ENCODE peak calls at places on chromosome 18, in eight cellular contexts. P is effector CD4-positive, alpha-beta T cell; K is fibroblast of lung; Z is AG09319; Y is cardiac septum; E is body of pancreas; Q is HT-29; D is nephron progenitor cell. W is an unnamed sample.

GRCh38 chr18:80218341-80219227 is 28.7 kb downstream of the PARD6G start:
- DNase-seq in P (no peak), K (no peak), Z (no peak), Y (no peak), E (no peak), Q (no peak), D (no peak), W (no peak)

GRCh38 chr18:75880266-75880665 is 452.8 kb upstream of the SMIM21 start:
- DNase-seq in P (no peak), K (no peak), Z (no peak), Y (no peak), E (no peak), Q (no peak), D (no peak), W (no peak)

GRCh38 chr18:56890632-56891031 is 239.5 kb downstream of the WDR7 start:
- DNase-seq in P (no peak), K (peak), Z (peak), Y (no peak), E (no peak), Q (peak), D (no peak), W (no peak)

GRCh38 chr18:78378983-78379382 is 600.6 kb upstream of the SALL3 start:
- DNase-seq in P (no peak), K (no peak), Z (no peak), Y (no peak), E (no peak), Q (no peak), D (no peak), W (no peak)

GRCh38 chr18:31410716-31411483 is 34.3 kb downstream of the DSG4 start:
- DNase-seq in P (no peak), K (no peak), Z (no peak), Y (no peak), E (no peak), Q (no peak), D (no peak), W (no peak)

GRCh38 chr18:35619468-35619867 is 37.9 kb downstream of the GALNT1 start:
- DNase-seq in P (no peak), K (peak), Z (no peak), Y (no peak), E (no peak), Q (no peak), D (no peak), W (peak)

GRCh38 chr18:3027301-3027700 is 14.4 kb upstream of the LPIN2 start:
- DNase-seq in P (no peak), K (no peak), Z (no peak), Y (no peak), E (no peak), Q (no peak), D (no peak), W (no peak)

GRCh38 chr18:24271381-24272331 is 126.0 kb downstream of the OSBPL1A start:
- DNase-seq in P (no peak), K (peak), Z (peak), Y (peak), E (peak), Q (peak), D (peak), W (peak)

GRCh38 chr18:45687617-45688016 is 36.4 kb upstream of the SLC14A1 start:
- DNase-seq in P (no peak), K (no peak), Z (no peak), Y (no peak), E (no peak), Q (no peak), D (no peak), W (no peak)